ENCODE peak calls at places on chromosomes 3 and 15, in nine cellular contexts. E is right lobe of liver; R is HCT116; Q is A549; N is naive thymus-derived CD4-positive, alpha-beta T cell; A is ovary; K is aorta; W is AG04450; X is H9. L is an unnamed sample. For H3K9me3, the result is how much of the 10 kb centered on the place peaks cover.

GRCh38 chr3:113038326-113038725 is 47.5 kb downstream of the GTPBP8 start:
- DNase-seq in E (no peak), R (no peak), Q (no peak), N (no peak), A (no peak), K (no peak), W (no peak), X (no peak), L (no peak)

GRCh38 chr15:58444658-58445332 is 13.0 kb downstream of the LIPC start:
- DNase-seq in E (no peak), R (no peak), Q (no peak), N (no peak), A (no peak), K (no peak), W (no peak), X (no peak), L (no peak)

GRCh38 chr3:52406791-52407510 is 38.0 kb downstream of the SEMA3G start:
- DNase-seq in E (no peak), R (no peak), Q (no peak), N (no peak), A (peak), K (peak), W (no peak), X (no peak), L (no peak)

GRCh38 chr3:150920236-150920635 is 15.0 kb upstream of the MINDY4B start:
- DNase-seq in E (no peak), R (no peak), Q (no peak), N (no peak), A (no peak), K (no peak), W (no peak), X (no peak), L (no peak)

GRCh38 chr3:13122101-13123055 is 49.1 kb upstream of the IQSEC1 start:
- DNase-seq in E (peak), R (no peak), Q (no peak), N (no peak), A (no peak), K (peak), W (no peak), X (no peak), L (no peak)

GRCh38 chr15:38226867-38227266 is 25.8 kb upstream of the SPRED1 start:
- DNase-seq in E (no peak), R (peak), Q (peak), N (no peak), A (no peak), K (no peak), W (peak), X (no peak), L (no peak)

GRCh38 chr15:38130739-38131498 is 121.7 kb upstream of the SPRED1 start:
- DNase-seq in E (peak), R (no peak), Q (no peak), N (no peak), A (peak), K (peak), W (peak), X (no peak), L (no peak)

GRCh38 chr3:183764854-183765731 is 60.3 kb downstream of the MAP6D1 start:
- DNase-seq in E (no peak), R (no peak), Q (no peak), N (no peak), A (no peak), K (no peak), W (peak), X (no peak), L (no peak)

GRCh38 chr3:52839268-52839575 is 4.4 kb upstream of the MUSTN1 start:
- DNase-seq in E (peak), R (no peak), Q (no peak), N (no peak), A (no peak), K (no peak), W (no peak), X (no peak), L (no peak)

GRCh38 chr3:127857270-127857801 is 35.0 kb upstream of the MGLL start:
- DNase-seq in E (no peak), R (no peak), Q (no peak), N (no peak), A (no peak), K (no peak), W (no peak), X (no peak), L (no peak)

GRCh38 chr3:42796332-42796885 is 7.9 kb downstream of the HIGD1A start:
- DNase-seq in E (no peak), R (no peak), Q (no peak), N (no peak), A (no peak), K (no peak), W (no peak), X (peak), L (no peak)

GRCh38 chr3:122245513-122246174 is 62.2 kb downstream of the CASR start:
- DNase-seq in E (no peak), R (no peak), Q (no peak), N (no peak), A (no peak), K (no peak), W (peak), X (no peak), L (no peak)

GRCh38 chr15:41332788-41333527 is at the start of gene NUSAP1:
- DNase-seq in E (no peak), R (no peak), Q (peak), N (no peak), A (no peak), K (peak), W (no peak), X (no peak), L (no peak)

GRCh38 chr15:25186411-25186810 is 231.6 kb downstream of the SNRPN start:
- DNase-seq in E (peak), R (no peak), Q (no peak), N (no peak), A (no peak), K (peak), W (no peak), X (no peak), L (no peak)

GRCh38 chr15:31179683-31180082 is 78.2 kb upstream of the TRPM1 start:
- DNase-seq in E (no peak), R (no peak), Q (no peak), N (no peak), A (no peak), K (no peak), W (no peak), X (peak), L (no peak)

GRCh38 chr3:56754753-56755365 is 46.9 kb downstream of the ARHGEF3 start:
- DNase-seq in E (peak), R (no peak), Q (no peak), N (peak), A (peak), K (no peak), W (no peak), X (no peak), L (no peak)

GRCh38 chr15:91133511-91133910 is 33.5 kb downstream of the SV2B start:
- DNase-seq in E (no peak), R (no peak), Q (no peak), N (no peak), A (no peak), K (no peak), W (no peak), X (peak), L (no peak)

GRCh38 chr15:76340198-76340801 is 3.7 kb downstream of the ISL2 start:
- DNase-seq in E (no peak), R (no peak), Q (no peak), N (peak), A (peak), K (peak), W (no peak), X (peak), L (no peak)

GRCh38 chr15:29003446-29004233 is 117.9 kb downstream of the APBA2 start:
- DNase-seq in E (no peak), R (no peak), Q (no peak), N (no peak), A (no peak), K (no peak), W (no peak), X (no peak), L (no peak)

GRCh38 chr3:182644800-182645433 is 148.4 kb upstream of the ATP11B start:
- DNase-seq in E (no peak), R (no peak), Q (no peak), N (no peak), A (no peak), K (no peak), W (no peak), X (no peak), L (no peak)

GRCh38 chr3:163919154-163919553 is 1159.1 kb downstream of the SI start:
- DNase-seq in E (no peak), R (no peak), Q (no peak), N (no peak), A (no peak), K (no peak), W (no peak), X (no peak), L (no peak)

GRCh38 chr3:157832588-157832987 is 273.6 kb downstream of the SHOX2 start:
- DNase-seq in E (no peak), R (no peak), Q (no peak), N (no peak), A (no peak), K (no peak), W (no peak), X (no peak), L (no peak)

GRCh38 chr15:96290679-96291078 is 39.8 kb upstream of the NR2F2 start:
- DNase-seq in E (no peak), R (no peak), Q (no peak), N (no peak), A (no peak), K (no peak), W (no peak), X (no peak), L (no peak)

GRCh38 chr15:60797444-60798040 is 318.6 kb upstream of the ICE2 start:
- DNase-seq in E (no peak), R (no peak), Q (no peak), N (no peak), A (no peak), K (no peak), W (no peak), X (no peak), L (no peak)

GRCh38 chr15:33724321-33725036 is 243.8 kb upstream of the CHRM5 start:
- DNase-seq in E (no peak), R (no peak), Q (no peak), N (no peak), A (no peak), K (no peak), W (no peak), X (no peak), L (no peak)

GRCh38 chr3:111739241-111739952 is 119.7 kb upstream of the PHLDB2 start:
- DNase-seq in E (peak), R (peak), Q (peak), N (no peak), A (no peak), K (no peak), W (no peak), X (no peak), L (no peak)

GRCh38 chr15:39301589-39301999 is 279.3 kb upstream of the THBS1 start:
- DNase-seq in E (no peak), R (no peak), Q (no peak), N (no peak), A (no peak), K (no peak), W (no peak), X (no peak), L (no peak)

GRCh38 chr3:109910772-109911171 is 573.4 kb upstream of the DPPA4 start:
- DNase-seq in E (no peak), R (no peak), Q (no peak), N (no peak), A (no peak), K (no peak), W (no peak), X (no peak), L (no peak)

GRCh38 chr3:57164606-57165573 is at the start of gene IL17RD:
- DNase-seq in E (peak), R (peak), Q (peak), N (no peak), A (peak), K (peak), W (peak), X (peak), L (peak)

GRCh38 chr3:71565326-71565725 is 18.2 kb downstream of the FOXP1 start:
- DNase-seq in E (no peak), R (no peak), Q (no peak), N (no peak), A (no peak), K (no peak), W (no peak), X (no peak), L (no peak)

GRCh38 chr3:123745184-123745855 is 138.8 kb downstream of the MYLK start:
- DNase-seq in E (no peak), R (no peak), Q (no peak), N (no peak), A (no peak), K (no peak), W (no peak), X (no peak), L (no peak)

GRCh38 chr3:185976977-185977678 is 39.3 kb upstream of the TRA2B start:
- DNase-seq in E (peak), R (peak), Q (peak), N (peak), A (peak), K (peak), W (peak), X (peak), L (peak)

GRCh38 chr3:98209244-98209643 is 42.7 kb downstream of the OR5H15 start:
- DNase-seq in E (no peak), R (peak), Q (no peak), N (no peak), A (no peak), K (no peak), W (no peak), X (no peak), L (no peak)

GRCh38 chr3:4533489-4534443 is 40.6 kb downstream of the ITPR1 start:
- DNase-seq in E (peak), R (no peak), Q (no peak), N (no peak), A (no peak), K (no peak), W (no peak), X (no peak), L (no peak)

GRCh38 chr15:46251873-46252272 is 617.0 kb downstream of the SQOR start:
- DNase-seq in E (no peak), R (no peak), Q (no peak), N (no peak), A (no peak), K (no peak), W (no peak), X (no peak), L (no peak)

GRCh38 chr3:66386011-66386924 is 114.6 kb downstream of the LRIG1 start:
- DNase-seq in E (no peak), R (no peak), Q (no peak), N (no peak), A (no peak), K (no peak), W (no peak), X (no peak), L (no peak)
- H3K9me3 ChIP-seq in E (under half), R (under half), Q (under half), N (under half), A (under half), K (under half), W (under half), X (under half), L (under half)

GRCh38 chr3:134517796-134518195 is 31.9 kb downstream of the CEP63 start:
- DNase-seq in E (no peak), R (no peak), Q (no peak), N (no peak), A (no peak), K (no peak), W (no peak), X (no peak), L (no peak)

GRCh38 chr3:134525293-134525692 is 39.4 kb downstream of the CEP63 start:
- DNase-seq in E (no peak), R (no peak), Q (no peak), N (no peak), A (no peak), K (no peak), W (no peak), X (no peak), L (no peak)

GRCh38 chr3:134526319-134526718 is 40.5 kb downstream of the CEP63 start:
- DNase-seq in E (no peak), R (no peak), Q (no peak), N (no peak), A (no peak), K (no peak), W (no peak), X (no peak), L (no peak)

GRCh38 chr3:134527037-134527436 is 41.2 kb downstream of the CEP63 start:
- DNase-seq in E (no peak), R (no peak), Q (no peak), N (no peak), A (no peak), K (no peak), W (no peak), X (peak), L (no peak)

GRCh38 chr3:134522541-134522940 is 36.7 kb downstream of the CEP63 start:
- DNase-seq in E (no peak), R (no peak), Q (no peak), N (no peak), A (no peak), K (no peak), W (no peak), X (no peak), L (no peak)
- H3K9me3 ChIP-seq in E (under half), R (under half), Q (under half), N (under half), A (under half), K (under half), W (under half), X (under half), L (under half)

GRCh38 chr15:52787123-52787503 is 3.0 kb downstream of the ONECUT1 start:
- DNase-seq in E (no peak), R (no peak), Q (no peak), N (no peak), A (no peak), K (no peak), W (no peak), X (peak), L (no peak)

GRCh38 chr15:52788099-52788986 is 1.8 kb downstream of the ONECUT1 start:
- DNase-seq in E (no peak), R (no peak), Q (no peak), N (no peak), A (no peak), K (no peak), W (no peak), X (peak), L (no peak)

GRCh38 chr15:52786436-52787122 is 3.6 kb downstream of the ONECUT1 start:
- DNase-seq in E (peak), R (no peak), Q (no peak), N (no peak), A (no peak), K (peak), W (no peak), X (peak), L (no peak)

GRCh38 chr15:52789008-52789600 is 1.0 kb downstream of the ONECUT1 start:
- DNase-seq in E (no peak), R (no peak), Q (no peak), N (no peak), A (no peak), K (peak), W (no peak), X (no peak), L (no peak)

GRCh38 chr15:52787549-52788098 is 2.5 kb downstream of the ONECUT1 start:
- DNase-seq in E (no peak), R (no peak), Q (no peak), N (no peak), A (no peak), K (no peak), W (no peak), X (no peak), L (no peak)
- H3K9me3 ChIP-seq in E (under half), R (under half), Q (under half), N (under half), A (under half), K (under half), W (under half), X (under half), L (under half)

DNA sequence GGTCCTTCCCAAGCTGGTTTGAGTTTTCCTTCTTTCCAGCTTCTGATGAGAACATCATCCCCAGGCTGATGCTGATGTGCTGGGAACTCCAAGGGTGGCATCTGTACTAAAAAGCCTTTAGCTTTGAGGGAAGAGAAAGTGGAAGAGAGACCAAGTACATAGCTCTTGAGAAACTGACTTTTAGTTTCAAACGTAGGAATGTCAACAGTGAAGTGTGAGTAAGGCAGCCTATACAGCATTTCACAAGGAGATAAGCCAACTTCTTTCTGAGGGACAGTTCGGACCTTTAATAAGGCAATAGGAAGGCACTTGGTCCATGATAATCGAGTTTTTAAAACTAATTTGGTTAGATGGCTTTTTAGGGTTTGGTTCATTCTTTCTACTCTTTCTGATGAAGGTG is 53.7 kb downstream of the DLG1 start:
- DNase-seq in E (no peak), R (no peak), Q (no peak), N (no peak), A (no peak), K (no peak), W (no peak), X (no peak), L (no peak)
- H3K9me3 ChIP-seq in E (under half), R (under half), Q (under half), N (under half), A (under half), K (under half), W (under half), X (under half), L (under half)

L was measured in T-helper 17 cell.